ENCODE peak calls at places on chromosomes 5 and 9, in ten cellular contexts. One of them, this sample, is unnamed.
A peak's percentile ranks its signal among the peaks of the same experiment; 100 is the strongest.

GRCh38 chr9:110058304-110058953 is 149.5 kb downstream of the C9orf152 start:
- DNase-seq in activated T-cell treated with anti-CD3 and anti-CD28 coated beads, Interleukin-2, amount 50 U/mL, for 24 hours: peak; percentile 64
- DNase-seq in activated CD8-positive, alpha-beta memory T cell treated with anti-CD3 and anti-CD28 coated beads for 4 hours: no peak
- DNase-seq in ELF-1: peak; percentile 67
- DNase-seq in effector memory CD4-positive, alpha-beta T cell: peak; percentile 34
- DNase-seq in NCI-H2081: peak; percentile 67
- DNase-seq in BJ: no peak
- DNase-seq in nephron progenitor cell: peak; percentile 33
- DNase-seq in astrocyte: peak; percentile 35
- DNase-seq in epithelial cell of esophagus: peak; percentile 76
- DNase-seq in this sample: no peak

GRCh38 chr9:87878930-87879603 is 3.6 kb upstream of the SPATA31E1 start:
- DNase-seq in activated T-cell treated with anti-CD3 and anti-CD28 coated beads, Interleukin-2, amount 50 U/mL, for 24 hours: no peak
- DNase-seq in activated CD8-positive, alpha-beta memory T cell treated with anti-CD3 and anti-CD28 coated beads for 4 hours: no peak
- DNase-seq in ELF-1: no peak
- DNase-seq in effector memory CD4-positive, alpha-beta T cell: no peak
- DNase-seq in NCI-H2081: no peak
- DNase-seq in BJ: no peak
- DNase-seq in nephron progenitor cell: no peak
- DNase-seq in astrocyte: peak; percentile 88
- DNase-seq in epithelial cell of esophagus: peak; percentile 64
- DNase-seq in this sample: peak; percentile 49

GRCh38 chr9:97615439-97616072 is 17.6 kb downstream of the TSTD2 start:
- DNase-seq in activated T-cell treated with anti-CD3 and anti-CD28 coated beads, Interleukin-2, amount 50 U/mL, for 24 hours: no peak
- DNase-seq in activated CD8-positive, alpha-beta memory T cell treated with anti-CD3 and anti-CD28 coated beads for 4 hours: peak; percentile 19
- DNase-seq in ELF-1: no peak
- DNase-seq in effector memory CD4-positive, alpha-beta T cell: peak; percentile 51
- DNase-seq in NCI-H2081: peak; percentile 51
- DNase-seq in BJ: no peak
- DNase-seq in nephron progenitor cell: peak; percentile 69
- DNase-seq in astrocyte: peak; percentile 26
- DNase-seq in epithelial cell of esophagus: peak; percentile 69
- DNase-seq in this sample: peak; percentile 13

GRCh38 chr5:132281856-132282614 is 12.2 kb upstream of the SLC22A4 start:
- DNase-seq in activated T-cell treated with anti-CD3 and anti-CD28 coated beads, Interleukin-2, amount 50 U/mL, for 24 hours: no peak
- DNase-seq in activated CD8-positive, alpha-beta memory T cell treated with anti-CD3 and anti-CD28 coated beads for 4 hours: no peak
- DNase-seq in ELF-1: peak; percentile 0
- DNase-seq in effector memory CD4-positive, alpha-beta T cell: no peak
- DNase-seq in NCI-H2081: no peak
- DNase-seq in BJ: no peak
- DNase-seq in nephron progenitor cell: no peak
- DNase-seq in astrocyte: no peak
- DNase-seq in epithelial cell of esophagus: peak; percentile 19
- DNase-seq in this sample: no peak

GRCh38 chr9:20558609-20559016 is 63.7 kb downstream of the MLLT3 start:
- DNase-seq in activated T-cell treated with anti-CD3 and anti-CD28 coated beads, Interleukin-2, amount 50 U/mL, for 24 hours: no peak
- DNase-seq in activated CD8-positive, alpha-beta memory T cell treated with anti-CD3 and anti-CD28 coated beads for 4 hours: no peak
- DNase-seq in ELF-1: peak; percentile 30
- DNase-seq in effector memory CD4-positive, alpha-beta T cell: no peak
- DNase-seq in NCI-H2081: no peak
- DNase-seq in BJ: peak; percentile 79
- DNase-seq in nephron progenitor cell: no peak
- DNase-seq in astrocyte: peak; percentile 82
- DNase-seq in epithelial cell of esophagus: peak; percentile 93
- DNase-seq in this sample: peak; percentile 85

GRCh38 chr5:113507601-113508000 is 5.9 kb upstream of the YTHDC2 start:
- DNase-seq in activated T-cell treated with anti-CD3 and anti-CD28 coated beads, Interleukin-2, amount 50 U/mL, for 24 hours: no peak
- DNase-seq in activated CD8-positive, alpha-beta memory T cell treated with anti-CD3 and anti-CD28 coated beads for 4 hours: no peak
- DNase-seq in ELF-1: no peak
- DNase-seq in effector memory CD4-positive, alpha-beta T cell: no peak
- DNase-seq in NCI-H2081: no peak
- DNase-seq in BJ: no peak
- DNase-seq in nephron progenitor cell: no peak
- DNase-seq in astrocyte: no peak
- DNase-seq in epithelial cell of esophagus: no peak
- DNase-seq in this sample: no peak

GRCh38 chr5:142832263-142832662 is 62.1 kb downstream of the ARHGAP26 start:
- DNase-seq in activated T-cell treated with anti-CD3 and anti-CD28 coated beads, Interleukin-2, amount 50 U/mL, for 24 hours: no peak
- DNase-seq in activated CD8-positive, alpha-beta memory T cell treated with anti-CD3 and anti-CD28 coated beads for 4 hours: no peak
- DNase-seq in ELF-1: no peak
- DNase-seq in effector memory CD4-positive, alpha-beta T cell: no peak
- DNase-seq in NCI-H2081: no peak
- DNase-seq in BJ: no peak
- DNase-seq in nephron progenitor cell: no peak
- DNase-seq in astrocyte: no peak
- DNase-seq in epithelial cell of esophagus: no peak
- DNase-seq in this sample: no peak

GRCh38 chr5:116671211-116671736 is 96.7 kb upstream of the SEMA6A start:
- DNase-seq in activated T-cell treated with anti-CD3 and anti-CD28 coated beads, Interleukin-2, amount 50 U/mL, for 24 hours: no peak
- DNase-seq in activated CD8-positive, alpha-beta memory T cell treated with anti-CD3 and anti-CD28 coated beads for 4 hours: no peak
- DNase-seq in ELF-1: no peak
- DNase-seq in effector memory CD4-positive, alpha-beta T cell: no peak
- DNase-seq in NCI-H2081: no peak
- DNase-seq in BJ: no peak
- DNase-seq in nephron progenitor cell: no peak
- DNase-seq in astrocyte: no peak
- DNase-seq in epithelial cell of esophagus: no peak
- DNase-seq in this sample: no peak

GRCh38 chr9:2415326-2415725 is 206.3 kb upstream of the VLDLR start:
- DNase-seq in activated T-cell treated with anti-CD3 and anti-CD28 coated beads, Interleukin-2, amount 50 U/mL, for 24 hours: no peak
- DNase-seq in activated CD8-positive, alpha-beta memory T cell treated with anti-CD3 and anti-CD28 coated beads for 4 hours: no peak
- DNase-seq in ELF-1: no peak
- DNase-seq in effector memory CD4-positive, alpha-beta T cell: no peak
- DNase-seq in NCI-H2081: no peak
- DNase-seq in BJ: no peak
- DNase-seq in nephron progenitor cell: no peak
- DNase-seq in astrocyte: no peak
- DNase-seq in epithelial cell of esophagus: no peak
- DNase-seq in this sample: no peak

GRCh38 chr5:115295775-115296129 is 702 bp downstream of the CCDC112 start:
- DNase-seq in activated T-cell treated with anti-CD3 and anti-CD28 coated beads, Interleukin-2, amount 50 U/mL, for 24 hours: no peak
- DNase-seq in activated CD8-positive, alpha-beta memory T cell treated with anti-CD3 and anti-CD28 coated beads for 4 hours: no peak
- DNase-seq in ELF-1: no peak
- DNase-seq in effector memory CD4-positive, alpha-beta T cell: no peak
- DNase-seq in NCI-H2081: peak; percentile 16
- DNase-seq in BJ: no peak
- DNase-seq in nephron progenitor cell: no peak
- DNase-seq in astrocyte: no peak
- DNase-seq in epithelial cell of esophagus: no peak
- DNase-seq in this sample: no peak

GRCh38 chr9:130073373-130073772 is 19.7 kb downstream of the GPR107 start:
- DNase-seq in activated T-cell treated with anti-CD3 and anti-CD28 coated beads, Interleukin-2, amount 50 U/mL, for 24 hours: no peak
- DNase-seq in activated CD8-positive, alpha-beta memory T cell treated with anti-CD3 and anti-CD28 coated beads for 4 hours: no peak
- DNase-seq in ELF-1: peak; percentile 69
- DNase-seq in effector memory CD4-positive, alpha-beta T cell: no peak
- DNase-seq in NCI-H2081: no peak
- DNase-seq in BJ: no peak
- DNase-seq in nephron progenitor cell: no peak
- DNase-seq in astrocyte: peak; percentile 61
- DNase-seq in epithelial cell of esophagus: peak; percentile 40
- DNase-seq in this sample: no peak

This sample was measured in GM04503.